ENCODE peak calls at places on chromosomes 16 and 17, in seven cellular contexts. Q is Peyer's patch, L is ascending aorta, A is psoas muscle, F is BE2C, K is mammary epithelial cell, E is thoracic aorta. V is an unnamed sample. For H3K9me3, the result is how much of the 10 kb centered on the place peaks cover.

GRCh38 chr17:59751955-59752413 is 44.5 kb downstream of the VMP1 start:
- DNase-seq in Q (no peak), L (no peak), A (no peak), F (no peak), K (no peak), E (no peak), V (no peak)

GRCh38 chr17:12545877-12546513 is 119.7 kb upstream of the MYOCD start:
- DNase-seq in Q (no peak), L (no peak), A (no peak), F (peak), K (no peak), E (no peak), V (peak)

GRCh38 chr16:52398491-52398960 is 148.4 kb downstream of the TOX3 start:
- DNase-seq in Q (no peak), L (no peak), A (no peak), F (no peak), K (no peak), E (no peak), V (no peak)

GRCh38 chr17:48625502-48626201 is 506 bp downstream of the HOXB9 start:
- DNase-seq in Q (no peak), L (no peak), A (no peak), F (no peak), K (peak), E (no peak), V (peak)

GRCh38 chr16:84175351-84176081 is 11.3 kb downstream of the TAF1C start:
- DNase-seq in Q (peak), L (no peak), A (no peak), F (peak), K (peak), E (no peak), V (peak)

GRCh38 chr16:84367750-84368320 is 503 bp upstream of the ATP2C2 start:
- DNase-seq in Q (no peak), L (no peak), A (no peak), F (no peak), K (peak), E (no peak), V (peak)

GRCh38 chr16:67396775-67397450 is 3.6 kb upstream of the TPPP3 start:
- DNase-seq in Q (no peak), L (no peak), A (no peak), F (no peak), K (no peak), E (no peak), V (no peak)

GRCh38 chr17:78138204-78139060 is 7.8 kb upstream of the C17orf99 start:
- DNase-seq in Q (no peak), L (no peak), A (no peak), F (peak), K (no peak), E (no peak), V (no peak)

GRCh38 chr17:69492410-69493071 is 78.0 kb downstream of the MAP2K6 start:
- DNase-seq in Q (no peak), L (no peak), A (no peak), F (no peak), K (peak), E (no peak), V (no peak)

GRCh38 chr17:48429638-48430586 is at the start of gene SKAP1:
- DNase-seq in Q (peak), L (no peak), A (no peak), F (no peak), K (no peak), E (no peak), V (peak)

GRCh38 chr17:57615836-57616235 is 129.3 kb downstream of the CCDC182 start:
- DNase-seq in Q (no peak), L (no peak), A (peak), F (no peak), K (no peak), E (no peak), V (no peak)

GRCh38 chr17:46979023-46979870 is at the start of gene RPRML:
- DNase-seq in Q (no peak), L (no peak), A (peak), F (peak), K (peak), E (no peak), V (peak)

GRCh38 chr17:64216385-64217248 is 46.4 kb downstream of the TEX2 start:
- DNase-seq in Q (peak), L (no peak), A (peak), F (peak), K (peak), E (no peak), V (peak)

GRCh38 chr16:30095166-30096078 is 591 bp downstream of the YPEL3 start:
- DNase-seq in Q (peak), L (no peak), A (no peak), F (no peak), K (no peak), E (no peak), V (peak)

GRCh38 chr16:1732071-1732470 is 26.1 kb downstream of the MAPK8IP3 start:
- DNase-seq in Q (no peak), L (no peak), A (no peak), F (no peak), K (no peak), E (no peak), V (no peak)

GRCh38 chr17:57121308-57122042 is 36.4 kb downstream of the AKAP1 start:
- DNase-seq in Q (no peak), L (no peak), A (no peak), F (peak), K (no peak), E (no peak), V (no peak)

GRCh38 chr17:79023180-79023705 is 726 bp upstream of the C1QTNF1 start:
- DNase-seq in Q (no peak), L (no peak), A (peak), F (no peak), K (no peak), E (no peak), V (peak)

GRCh38 chr16:58638148-58639036 is 8.8 kb upstream of the CNOT1 start:
- DNase-seq in Q (no peak), L (no peak), A (no peak), F (peak), K (peak), E (no peak), V (peak)

GRCh38 chr16:1470543-1471251 is 4.1 kb downstream of the CLCN7 start:
- DNase-seq in Q (peak), L (no peak), A (no peak), F (no peak), K (peak), E (no peak), V (peak)

GRCh38 chr16:30523768-30524574 is 2.4 kb downstream of the ZNF768 start:
- DNase-seq in Q (no peak), L (no peak), A (peak), F (no peak), K (no peak), E (no peak), V (no peak)

GRCh38 chr16:85017151-85017550 is 5.8 kb upstream of the ZDHHC7 start:
- DNase-seq in Q (no peak), L (no peak), A (no peak), F (no peak), K (no peak), E (no peak), V (no peak)

GRCh38 chr16:54540525-54541180 is 254.1 kb upstream of the IRX3 start:
- DNase-seq in Q (no peak), L (no peak), A (no peak), F (no peak), K (no peak), E (no peak), V (peak)

GRCh38 chr17:1275962-1276736 is 3.3 kb upstream of the TRARG1 start:
- DNase-seq in Q (peak), L (no peak), A (peak), F (peak), K (no peak), E (no peak), V (peak)

GRCh38 chr17:72305964-72306551 is 185.2 kb downstream of the SOX9 start:
- DNase-seq in Q (no peak), L (no peak), A (peak), F (no peak), K (no peak), E (no peak), V (no peak)

GRCh38 chr16:87165885-87166284 is 151.3 kb downstream of the C16orf95 start:
- DNase-seq in Q (no peak), L (no peak), A (no peak), F (no peak), K (no peak), E (no peak), V (no peak)

GRCh38 chr16:22130528-22130927 is 31.8 kb upstream of the SDR42E2 start:
- DNase-seq in Q (no peak), L (no peak), A (no peak), F (no peak), K (no peak), E (no peak), V (no peak)

GRCh38 chr16:13109171-13109570 is 207.8 kb downstream of the SHISA9 start:
- DNase-seq in Q (no peak), L (no peak), A (no peak), F (no peak), K (no peak), E (no peak), V (no peak)

GRCh38 chr17:54891176-54891821 is 9.4 kb upstream of the TOM1L1 start:
- DNase-seq in Q (no peak), L (no peak), A (no peak), F (peak), K (peak), E (no peak), V (no peak)

DNA sequence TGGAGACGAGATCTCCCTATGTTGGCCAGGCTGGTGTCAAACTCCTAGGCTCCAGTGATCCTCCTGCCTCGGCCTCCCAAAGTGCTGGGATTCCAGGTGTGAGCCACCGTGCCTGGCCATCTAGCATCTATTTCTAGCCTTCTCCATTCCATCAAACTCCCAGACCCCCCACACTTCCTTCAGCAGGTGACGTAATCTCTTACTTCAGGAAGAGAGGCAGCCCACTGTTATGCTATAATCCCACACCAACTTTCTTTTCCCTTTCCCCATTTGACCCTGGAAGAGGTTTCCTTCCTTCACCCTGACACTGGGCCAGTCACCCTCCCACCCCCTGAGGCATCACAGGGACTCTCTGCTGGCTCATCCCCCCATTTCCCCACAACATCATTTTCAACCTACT is 7.6 kb downstream of the ITGA2B start:
- DNase-seq in Q (no peak), L (no peak), A (no peak), F (no peak), K (no peak), E (no peak), V (no peak)
- H3K9me3 ChIP-seq in Q (under half), L (under half), A (under half), F (under half), K (under half), E (under half), V (under half)

GRCh38 chr16:64705443-64705842 is 416.4 kb downstream of the CDH11 start:
- DNase-seq in Q (no peak), L (no peak), A (no peak), F (no peak), K (no peak), E (no peak), V (no peak)

GRCh38 chr16:64712027-64712426 is 409.8 kb downstream of the CDH11 start:
- DNase-seq in Q (no peak), L (no peak), A (no peak), F (no peak), K (no peak), E (no peak), V (no peak)

GRCh38 chr16:64711596-64711995 is 410.3 kb downstream of the CDH11 start:
- DNase-seq in Q (no peak), L (no peak), A (no peak), F (no peak), K (no peak), E (no peak), V (no peak)

GRCh38 chr16:64715624-64716023 is 406.2 kb downstream of the CDH11 start:
- DNase-seq in Q (no peak), L (no peak), A (no peak), F (no peak), K (no peak), E (no peak), V (no peak)

GRCh38 chr16:64711026-64711425 is 410.8 kb downstream of the CDH11 start:
- DNase-seq in Q (no peak), L (no peak), A (no peak), F (no peak), K (no peak), E (no peak), V (no peak)
- H3K9me3 ChIP-seq in Q (under half), L (under half), A (under half), F (under half), K (under half), E (under half), V (under half)

DNA sequence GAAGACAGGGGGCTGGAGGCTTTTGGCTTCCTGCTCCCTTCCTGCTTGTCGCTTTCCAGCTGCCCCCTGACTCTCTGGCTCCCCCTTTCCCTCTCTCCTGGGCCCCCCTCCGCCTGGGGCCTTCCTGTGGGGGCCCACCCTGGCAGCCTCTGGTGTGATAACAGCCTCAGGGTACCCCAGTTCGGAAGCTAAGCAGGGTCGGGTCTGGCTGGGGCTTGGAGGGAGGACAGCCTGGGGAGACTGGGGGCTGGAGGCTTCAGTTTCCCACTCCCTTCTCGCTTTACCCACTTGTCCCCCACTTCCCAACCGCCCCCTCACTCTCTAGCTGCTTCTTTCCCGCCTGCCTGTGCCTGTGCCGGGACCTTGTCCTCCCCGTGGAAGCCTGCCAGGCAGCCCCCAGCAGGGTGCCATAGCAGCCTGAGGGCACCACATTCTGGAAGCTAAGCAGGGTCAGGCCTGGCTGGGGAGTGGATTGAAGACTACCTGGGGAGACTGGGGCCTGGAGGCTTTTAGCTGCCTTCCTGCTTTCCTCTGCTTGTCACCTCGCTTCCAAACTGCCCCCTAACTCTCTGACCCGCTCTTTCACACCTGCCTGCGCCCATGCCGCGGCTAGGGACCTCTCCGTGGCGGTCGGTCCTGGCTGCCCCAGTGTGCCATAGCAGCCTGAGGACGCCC is 2275.5 kb downstream of the TP53TG3F start:
- DNase-seq in Q (no peak), L (no peak), A (no peak), F (no peak), K (no peak), E (no peak), V (no peak)
- H3K9me3 ChIP-seq in Q (under half), L (under half), A (under half), F (under half), K (under half), E (under half), V (under half)

GRCh38 chr16:63890723-63891122 is 1231.1 kb downstream of the CDH11 start:
- DNase-seq in Q (no peak), L (no peak), A (no peak), F (no peak), K (no peak), E (no peak), V (no peak)
- H3K9me3 ChIP-seq in Q (under half), L (under half), A (under half), F (under half), K (under half), E (under half), V (under half)

GRCh38 chr17:32536736-32537646 is 50.2 kb downstream of the CDK5R1 start:
- DNase-seq in Q (no peak), L (no peak), A (no peak), F (no peak), K (no peak), E (no peak), V (no peak)

GRCh38 chr17:32529604-32530003 is 42.8 kb downstream of the CDK5R1 start:
- DNase-seq in Q (no peak), L (no peak), A (no peak), F (no peak), K (no peak), E (no peak), V (no peak)

GRCh38 chr17:32528825-32529224 is 42.0 kb downstream of the CDK5R1 start:
- DNase-seq in Q (no peak), L (no peak), A (no peak), F (no peak), K (no peak), E (no peak), V (no peak)

GRCh38 chr17:32533296-32533695 is 46.5 kb downstream of the CDK5R1 start:
- DNase-seq in Q (no peak), L (no peak), A (no peak), F (no peak), K (no peak), E (no peak), V (no peak)
- H3K9me3 ChIP-seq in Q (under half), L (under half), A (under half), F (under half), K (under half), E (under half), V (under half)

GRCh38 chr16:3304370-3304769 is 860 bp downstream of the TIGD7 start:
- DNase-seq in Q (no peak), L (no peak), A (no peak), F (no peak), K (no peak), E (no peak), V (no peak)

GRCh38 chr16:3306078-3306477 is 781 bp downstream of the ZNF75A start:
- DNase-seq in Q (no peak), L (no peak), A (no peak), F (no peak), K (no peak), E (no peak), V (no peak)

DNA sequence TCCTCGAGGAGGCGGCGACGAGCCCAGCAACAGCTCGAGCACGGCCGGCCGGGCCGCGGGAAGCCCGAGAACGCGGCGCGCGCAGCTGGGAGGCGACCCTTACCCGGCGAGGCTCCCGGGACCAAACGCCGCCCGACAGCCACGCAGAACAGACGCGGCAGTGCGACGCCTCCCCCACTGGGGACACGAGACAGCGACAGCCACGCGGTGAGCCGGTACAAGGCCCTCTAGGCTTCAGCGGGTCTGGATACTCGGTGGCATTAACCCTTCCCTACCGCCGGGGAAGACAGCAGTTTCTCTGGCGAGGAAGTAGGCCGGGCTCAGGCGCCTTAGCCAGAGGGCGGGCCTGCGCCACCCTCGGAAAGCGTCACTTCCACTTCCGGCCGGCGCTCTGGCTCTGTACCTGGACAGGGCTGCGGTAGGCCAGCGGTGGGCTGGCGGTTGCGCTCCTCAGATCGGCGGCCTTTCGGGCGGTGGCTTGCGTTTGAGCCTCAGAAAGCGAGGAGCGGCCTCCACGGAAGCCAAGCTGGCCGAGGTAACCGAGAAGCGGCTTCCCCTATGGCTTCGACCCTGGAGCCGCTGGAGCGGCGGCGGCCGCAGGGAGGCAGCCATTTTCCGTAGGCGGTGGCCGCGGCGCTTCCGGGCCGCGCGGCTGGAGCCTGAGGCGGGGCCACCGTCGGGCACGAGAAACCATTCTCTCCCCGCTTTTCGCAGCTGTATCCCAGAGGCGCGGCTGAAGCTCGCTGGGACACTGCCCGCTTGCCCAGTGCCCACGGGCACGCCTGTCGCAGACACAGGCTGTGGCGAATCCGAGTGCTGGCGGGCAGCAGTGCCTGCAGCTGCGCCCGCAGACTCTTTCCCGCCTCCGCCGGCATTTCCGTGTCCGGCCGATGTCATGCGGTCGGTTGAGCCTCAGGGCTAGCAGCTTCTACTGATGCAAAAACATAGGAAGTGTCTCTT is at the start of the genes TIGD7 and ZNF75A:
- DNase-seq in Q (peak), L (no peak), A (peak), F (peak), K (peak), E (peak), V (peak)
- H3K9me3 ChIP-seq in Q (under half), L (half or more), A (half or more), F (under half), K (under half), E (half or more), V (half or more)

GRCh38 chr17:40031706-40032105 is 16.5 kb downstream of the CSF3 start:
- DNase-seq in Q (no peak), L (no peak), A (no peak), F (no peak), K (no peak), E (no peak), V (no peak)
- H3K9me3 ChIP-seq in Q (under half), L (under half), A (under half), F (under half), K (under half), E (under half), V (under half)

GRCh38 chr16:35187665-35188225 is 1728.3 kb downstream of the TP53TG3F start:
- DNase-seq in Q (no peak), L (no peak), A (no peak), F (no peak), K (no peak), E (no peak), V (no peak)
- H3K9me3 ChIP-seq in Q (under half), L (under half), A (under half), F (under half), K (under half), E (under half), V (under half)

GRCh38 chr17:5100832-5101231 is 10.8 kb downstream of the ZNF232 start:
- DNase-seq in Q (no peak), L (no peak), A (no peak), F (no peak), K (no peak), E (no peak), V (no peak)
- H3K9me3 ChIP-seq in Q (under half), L (under half), A (under half), F (under half), K (under half), E (under half), V (under half)

DNA sequence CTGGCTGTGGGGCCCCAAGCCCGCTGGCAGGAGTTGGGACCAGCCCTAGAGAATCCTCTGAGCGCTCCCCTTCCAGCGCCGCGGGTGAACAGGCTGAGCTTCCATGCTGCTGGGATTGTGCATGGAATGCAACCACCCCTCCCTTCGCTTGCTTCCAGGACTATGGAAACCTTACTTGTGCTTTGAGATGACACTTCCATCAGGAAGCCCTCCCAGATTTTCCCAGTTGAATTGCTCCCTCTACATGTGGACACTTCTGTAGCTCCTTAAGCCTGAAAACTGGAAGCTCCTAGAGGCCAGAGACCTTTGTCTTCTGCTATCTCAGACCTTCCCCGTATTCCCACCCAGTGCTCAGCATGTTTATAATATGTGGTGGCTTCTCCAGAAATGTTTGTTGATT is 213.2 kb upstream of the RPL38 start:
- DNase-seq in Q (no peak), L (no peak), A (no peak), F (no peak), K (no peak), E (no peak), V (no peak)
- H3K9me3 ChIP-seq in Q (under half), L (under half), A (under half), F (under half), K (under half), E (under half), V (under half)